ENCODE peak calls at places on chromosomes 3 and 15, in five cellular contexts. O is epithelial cell of esophagus; B is stimulated activated CD4-positive, alpha-beta T cell treated with anti-CD3 and anti-CD28 coated beads, TNF-alpha, amount 100 ng/mL, for 24 hours; I is left lung; Z is Calu3. N is an unnamed sample.

GRCh38 chr3:30578986-30579579 is 27.3 kb upstream of the TGFBR2 start:
- DNase-seq in I (no peak), B (no peak), Z (no peak), O (peak), N (no peak)

GRCh38 chr15:73951044-73951561 is 24.8 kb downstream of the LOXL1 start:
- DNase-seq in O (peak), Z (peak), B (peak), I (peak), N (peak)

GRCh38 chr3:71862374-71863145 is 77.6 kb upstream of the PROK2 start:
- DNase-seq in Z (no peak), B (no peak), O (no peak), I (no peak), N (no peak)

GRCh38 chr15:27767918-27768640 is 331.0 kb downstream of the OCA2 start:
- DNase-seq in B (no peak), I (no peak), Z (no peak), O (no peak), N (no peak)

GRCh38 chr15:67884514-67885225 is 44.8 kb upstream of the RNU6-1 start:
- DNase-seq in Z (peak), I (peak), B (peak), O (peak), N (peak)

GRCh38 chr3:11239796-11240195 is 32.4 kb upstream of the ATG7 start:
- DNase-seq in O (peak), B (no peak), Z (no peak), I (no peak), N (no peak)

GRCh38 chr3:188782725-188783124 is 389.0 kb upstream of the TPRG1 start:
- DNase-seq in O (no peak), Z (no peak), I (no peak), B (no peak), N (no peak)

GRCh38 chr3:189123595-189124387 is 48.0 kb upstream of the TPRG1 start:
- DNase-seq in B (no peak), Z (no peak), O (no peak), I (no peak), N (no peak)

GRCh38 chr3:13167064-13167743 is 94.0 kb upstream of the IQSEC1 start:
- DNase-seq in I (peak), O (no peak), Z (no peak), B (no peak), N (no peak)

GRCh38 chr3:126180477-126181397 is at the start of gene ALDH1L1:
- DNase-seq in O (peak), I (peak), B (no peak), Z (peak), N (peak)

GRCh38 chr3:127697531-127698240 is 24.9 kb downstream of the ABTB1 start:
- DNase-seq in O (peak), Z (peak), B (peak), I (peak), N (peak)

GRCh38 chr3:133254151-133254550 is 145.7 kb upstream of the BFSP2 start:
- DNase-seq in O (no peak), I (no peak), B (no peak), Z (no peak), N (no peak)

GRCh38 chr3:158091526-158091925 is 14.7 kb downstream of the SHOX2 start:
- DNase-seq in I (no peak), O (peak), B (no peak), Z (no peak), N (no peak)

GRCh38 chr15:49953421-49953820 is 165.6 kb downstream of the ATP8B4 start:
- DNase-seq in I (no peak), Z (no peak), O (no peak), B (no peak), N (no peak)

GRCh38 chr3:143337387-143337786 is 217.8 kb downstream of the CHST2 start:
- DNase-seq in I (no peak), B (no peak), Z (no peak), O (no peak), N (no peak)

GRCh38 chr3:150388468-150389418 is 19.4 kb upstream of the TSC22D2 start:
- DNase-seq in Z (no peak), O (no peak), B (no peak), I (no peak), N (no peak)

GRCh38 chr3:63617391-63617790 is 35.1 kb upstream of the SNTN start:
- DNase-seq in B (no peak), O (no peak), I (no peak), Z (no peak), N (no peak)

GRCh38 chr3:136860541-136860940 is 1.5 kb upstream of the NCK1 start:
- DNase-seq in O (no peak), I (no peak), Z (peak), B (no peak), N (no peak)

GRCh38 chr15:73002509-73002908 is 49.8 kb upstream of the NEO1 start:
- DNase-seq in I (no peak), Z (no peak), O (no peak), B (no peak), N (no peak)

GRCh38 chr3:107810195-107811071 is 280.4 kb downstream of the CD47 start:
- DNase-seq in O (no peak), B (no peak), Z (peak), I (no peak), N (no peak)

GRCh38 chr15:63094495-63094931 is 27.1 kb upstream of the LACTB start:
- DNase-seq in I (no peak), Z (no peak), B (no peak), O (no peak), N (no peak)

GRCh38 chr15:98067339-98067738 is 106.8 kb downstream of the ARRDC4 start:
- DNase-seq in B (no peak), O (no peak), I (no peak), Z (no peak), N (no peak)

GRCh38 chr3:114221165-114221880 is 16.1 kb downstream of the ZNF80 start:
- DNase-seq in O (no peak), I (no peak), B (peak), Z (no peak), N (no peak)

GRCh38 chr15:49990835-49991540 is 128.0 kb downstream of the ATP8B4 start:
- DNase-seq in O (no peak), Z (no peak), I (no peak), B (no peak), N (no peak)

GRCh38 chr3:12653772-12654171 is 10.1 kb downstream of the RAF1 start:
- DNase-seq in I (no peak), O (no peak), Z (no peak), B (no peak), N (no peak)